ENCODE peak calls at places on chromosomes 2 and 18, in five cellular contexts. I, O, C, S and Z are unnamed samples.

GRCh38 chr2:128359841-128360240 is 41.2 kb upstream of the HS6ST1 start:
- DNase-seq in I (no peak), O (no peak), C (no peak), S (no peak), Z (no peak)

GRCh38 chr18:3923750-3924149 is 473.8 kb downstream of the TGIF1 start:
- DNase-seq in I (peak; percentile 75), O (no peak), C (no peak), S (no peak), Z (no peak)

GRCh38 chr2:85804583-85804982 is 50.8 kb downstream of the ATOH8 start:
- DNase-seq in I (no peak), O (no peak), C (no peak), S (peak; percentile 68), Z (no peak)

GRCh38 chr2:129468879-129469278 is 510.6 kb upstream of the RAB6C start:
- DNase-seq in I (no peak), O (no peak), C (no peak), S (no peak), Z (no peak)

GRCh38 chr2:63845866-63846265 is 4.2 kb downstream of the UGP2 start:
- DNase-seq in I (no peak), O (no peak), C (no peak), S (no peak), Z (no peak)

GRCh38 chr2:72028351-72028995 is 119.2 kb downstream of the CYP26B1 start:
- DNase-seq in I (no peak), O (no peak), C (no peak), S (no peak), Z (peak; percentile 0)

GRCh38 chr18:9661564-9661963 is 46.5 kb upstream of the RAB31 start:
- DNase-seq in I (no peak), O (no peak), C (no peak), S (peak; percentile 15), Z (no peak)

GRCh38 chr2:108707300-108707699 is 12.0 kb upstream of the RANBP2 start:
- DNase-seq in I (no peak), O (no peak), C (no peak), S (no peak), Z (no peak)

GRCh38 chr2:240419321-240419720 is 16.1 kb upstream of the GPC1 start:
- DNase-seq in I (no peak), O (no peak), C (no peak), S (no peak), Z (no peak)

GRCh38 chr2:124919296-124919695 is 894.2 kb downstream of the CNTNAP5 start:
- DNase-seq in I (no peak), O (no peak), C (no peak), S (no peak), Z (no peak)

GRCh38 chr2:188701836-188702235 is 272.3 kb upstream of the COL3A1 start:
- DNase-seq in I (peak; percentile 31), O (no peak), C (no peak), S (no peak), Z (no peak)

GRCh38 chr2:23083963-23084362 is 301.0 kb upstream of the KLHL29 start:
- DNase-seq in I (no peak), O (no peak), C (no peak), S (no peak), Z (no peak)

GRCh38 chr18:14905350-14905749 is 157.4 kb downstream of the ANKRD30B start:
- DNase-seq in I (no peak), O (no peak), C (no peak), S (no peak), Z (no peak)

GRCh38 chr2:85405076-85405402 is 5.1 kb downstream of the CAPG start:
- DNase-seq in I (no peak), O (no peak), C (no peak), S (no peak), Z (no peak)

GRCh38 chr2:45452866-45453265 is 158.2 kb downstream of the SRBD1 start:
- DNase-seq in I (peak; percentile 84), O (no peak), C (no peak), S (no peak), Z (no peak)

GRCh38 chr2:86788172-86788571 is 2.5 kb downstream of the CD8A start:
- DNase-seq in I (no peak), O (no peak), C (no peak), S (no peak), Z (no peak)

GRCh38 chr2:180291552-180292421 is 284.7 kb upstream of the CWC22 start:
- DNase-seq in I (no peak), O (no peak), C (peak; percentile 46), S (no peak), Z (no peak)

GRCh38 chr2:141911485-141912066 is 219.2 kb downstream of the LRP1B start:
- DNase-seq in I (no peak), O (peak; percentile 30), C (peak; percentile 10), S (peak; percentile 56), Z (peak; percentile 10)
- TF ChIP-seq CTCF in I (peak; percentile 16), O (peak; percentile 50), C (peak; percentile 63), S (peak; percentile 21), Z (peak; percentile 65)

GRCh38 chr2:68905116-68905515 is 33.9 kb upstream of the BMP10 start:
- DNase-seq in I (no peak), O (no peak), C (no peak), S (no peak), Z (no peak)

GRCh38 chr2:68901561-68901960 is 30.4 kb upstream of the BMP10 start:
- DNase-seq in I (no peak), O (no peak), C (no peak), S (no peak), Z (no peak)

GRCh38 chr2:68900496-68901198 is 29.4 kb upstream of the BMP10 start:
- DNase-seq in I (no peak), O (no peak), C (no peak), S (peak; percentile 65), Z (no peak)

DNA sequence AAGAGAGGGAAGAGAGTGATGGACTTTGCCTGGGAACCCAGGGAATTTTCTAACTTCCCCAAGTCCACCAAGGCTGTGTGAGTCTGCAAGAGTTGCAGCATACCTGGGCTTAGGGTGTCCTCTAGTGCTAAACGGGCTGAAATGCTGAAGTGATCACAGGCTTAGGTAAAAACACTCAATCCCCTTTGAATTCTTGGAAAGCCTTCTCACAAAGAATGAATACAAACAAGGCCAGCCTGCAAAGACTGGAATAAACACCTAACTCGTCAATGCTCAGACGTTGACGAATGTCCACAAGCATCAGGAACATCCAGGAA is 30.0 kb upstream of the BMP10 start:
- DNase-seq in I (no peak), O (no peak), C (no peak), S (peak; percentile 67), Z (no peak)
- TF ChIP-seq CTCF in I (peak; percentile 6), O (no peak), C (peak; percentile 44), S (peak; percentile 47), Z (no peak)

DNA sequence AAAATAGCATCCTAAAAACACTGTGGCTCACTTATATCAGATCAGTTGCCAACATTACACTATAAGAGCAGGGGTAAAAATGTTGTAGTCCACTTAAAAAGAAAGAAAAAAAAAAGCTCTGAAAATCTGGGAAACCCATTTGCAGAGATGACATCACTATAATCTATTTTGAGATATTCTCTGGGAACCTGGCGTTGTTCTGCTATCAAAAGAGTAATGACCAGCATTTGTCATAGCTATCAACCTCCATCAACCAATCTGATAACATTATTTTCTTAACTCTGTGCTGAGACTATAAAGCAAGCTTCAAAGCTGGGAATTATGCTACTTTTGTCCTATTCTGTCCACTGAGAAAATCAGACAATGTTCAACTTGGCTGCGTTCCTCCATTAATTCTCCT is 107.6 kb downstream of the STK39 start:
- DNase-seq in I (no peak), O (no peak), C (no peak), S (no peak), Z (no peak)
- TF ChIP-seq CTCF in I (no peak), O (no peak), C (no peak), S (no peak), Z (no peak)

GRCh38 chr2:209938906-209939305 is 63.5 kb upstream of the RPE start:
- DNase-seq in I (no peak), O (no peak), C (no peak), S (no peak), Z (no peak)

GRCh38 chr2:209936106-209936663 is 66.3 kb upstream of the RPE start:
- DNase-seq in I (no peak), O (no peak), C (no peak), S (peak; percentile 29), Z (no peak)

GRCh38 chr2:209929369-209929768 is 73.1 kb upstream of the RPE start:
- DNase-seq in I (no peak), O (no peak), C (no peak), S (no peak), Z (no peak)

GRCh38 chr2:209937893-209938292 is 64.5 kb upstream of the RPE start:
- DNase-seq in I (no peak), O (no peak), C (no peak), S (no peak), Z (no peak)

GRCh38 chr2:209933499-209934458 is 68.7 kb upstream of the RPE start:
- DNase-seq in I (no peak), O (no peak), C (no peak), S (no peak), Z (no peak)
- TF ChIP-seq CTCF in I (no peak), O (no peak), C (peak; percentile 21), S (no peak), Z (no peak)

GRCh38 chr2:37415128-37415817 is 70.8 kb downstream of the QPCT start:
- DNase-seq in I (no peak), O (no peak), C (no peak), S (peak; percentile 74), Z (no peak)
- TF ChIP-seq CTCF in I (peak; percentile 35), O (no peak), C (no peak), S (peak; percentile 34), Z (no peak)

GRCh38 chr2:135585586-135585985 is 54.3 kb downstream of the R3HDM1 start:
- DNase-seq in I (no peak), O (no peak), C (no peak), S (peak; percentile 23), Z (no peak)
- TF ChIP-seq CTCF in I (no peak), O (peak; percentile 10), C (peak; percentile 38), S (no peak), Z (peak; percentile 42)

GRCh38 chr2:198465970-198466369 is 661.6 kb downstream of the PLCL1 start:
- DNase-seq in I (no peak), O (no peak), C (no peak), S (no peak), Z (no peak)

GRCh38 chr2:198476007-198476406 is 671.6 kb downstream of the PLCL1 start:
- DNase-seq in I (no peak), O (no peak), C (no peak), S (no peak), Z (no peak)

DNA sequence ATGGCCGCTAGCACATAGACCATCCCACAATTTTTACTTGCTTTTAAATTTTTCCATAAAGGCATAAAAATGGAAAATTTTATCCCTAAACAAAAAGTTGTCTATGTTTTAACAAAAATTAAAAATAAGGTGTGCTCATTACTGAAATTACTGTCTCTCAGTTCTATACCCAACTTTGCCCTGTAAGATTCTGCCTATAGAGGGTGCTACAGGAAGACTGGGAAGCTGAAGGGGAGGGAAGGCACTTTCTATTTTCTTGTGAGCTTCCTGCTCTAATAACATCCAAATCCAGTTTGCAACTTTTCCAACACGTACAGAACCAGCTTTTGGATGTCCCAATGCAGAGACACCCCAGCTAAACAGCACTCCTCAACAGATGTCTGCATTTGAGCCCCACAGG is 666.9 kb downstream of the PLCL1 start:
- DNase-seq in I (no peak), O (no peak), C (no peak), S (peak; percentile 16), Z (no peak)
- TF ChIP-seq CTCF in I (no peak), O (peak; percentile 27), C (peak; percentile 18), S (peak; percentile 57), Z (peak; percentile 45)

GRCh38 chr2:175679231-175679630 is 322.8 kb downstream of the LNPK start:
- DNase-seq in I (no peak), O (no peak), C (no peak), S (no peak), Z (no peak)

GRCh38 chr2:175679728-175680127 is 322.3 kb downstream of the LNPK start:
- DNase-seq in I (no peak), O (no peak), C (no peak), S (no peak), Z (no peak)

GRCh38 chr2:175676813-175677212 is 325.3 kb downstream of the LNPK start:
- DNase-seq in I (no peak), O (no peak), C (no peak), S (no peak), Z (no peak)
- TF ChIP-seq CTCF in I (no peak), O (peak; percentile 43), C (no peak), S (peak; percentile 8), Z (no peak)